ENCODE peak calls at places on chromosome 19, in four cellular contexts. X, E, L and B are unnamed samples.
A peak's percentile ranks its signal among the peaks of the same experiment; 100 is the strongest.

GRCh38 chr19:34274827-34275625 is 20.7 kb downstream of the GARRE1 start:
- DNase-seq in E (no peak), X (peak; percentile 96), L (peak; percentile 85), B (no peak)

GRCh38 chr19:14477417-14478112 is 2.4 kb upstream of the PTGER1 start:
- DNase-seq in L (no peak), E (no peak), X (no peak), B (no peak)

GRCh38 chr19:34173145-34173956 is 1.0 kb downstream of the LSM14A start:
- DNase-seq in L (peak; percentile 82), E (peak; percentile 69), X (peak; percentile 27), B (no peak)

GRCh38 chr19:7120499-7120898 is 51.0 kb downstream of the ZNF557 start:
- DNase-seq in L (no peak), E (no peak), X (no peak), B (no peak)

GRCh38 chr19:32269831-32270230 is 75.6 kb upstream of the ZNF507 start:
- DNase-seq in L (no peak), E (no peak), X (no peak), B (no peak)

GRCh38 chr19:15452111-15453047 is 2.6 kb upstream of the WIZ start:
- DNase-seq in X (peak; percentile 58), E (peak; percentile 86), L (peak; percentile 69), B (peak; percentile 98)

GRCh38 chr19:543912-544608 is at the start of gene GZMM:
- DNase-seq in E (no peak), L (no peak), X (no peak), B (peak; percentile 69)

GRCh38 chr19:53865918-53866696 is 1.6 kb upstream of the MYADM start:
- DNase-seq in X (peak; percentile 39), E (peak; percentile 92), L (peak; percentile 68), B (peak; percentile 46)

GRCh38 chr19:4067396-4068057 is 828 bp upstream of the ZBTB7A start:
- DNase-seq in E (no peak), X (no peak), L (no peak), B (peak; percentile 75)

GRCh38 chr19:40588110-40588854 is 11.6 kb downstream of the SHKBP1 start:
- DNase-seq in E (peak; percentile 85), X (no peak), L (no peak), B (no peak)

GRCh38 chr19:52993342-52994178 is 20.2 kb upstream of the ERVV-1 start:
- DNase-seq in E (peak; percentile 13), X (peak; percentile 66), L (no peak), B (peak; percentile 84)

GRCh38 chr19:4061178-4061682 is 5.5 kb downstream of the ZBTB7A start:
- DNase-seq in L (peak; percentile 65), E (peak; percentile 67), X (no peak), B (no peak)

GRCh38 chr19:40805258-40805868 is 6.4 kb downstream of the EGLN2 start:
- DNase-seq in L (no peak), X (no peak), E (no peak), B (no peak)

GRCh38 chr19:43755256-43755801 is 567 bp upstream of the SMG9 start:
- DNase-seq in E (peak; percentile 91), L (no peak), X (peak; percentile 61), B (peak; percentile 92)

DNA sequence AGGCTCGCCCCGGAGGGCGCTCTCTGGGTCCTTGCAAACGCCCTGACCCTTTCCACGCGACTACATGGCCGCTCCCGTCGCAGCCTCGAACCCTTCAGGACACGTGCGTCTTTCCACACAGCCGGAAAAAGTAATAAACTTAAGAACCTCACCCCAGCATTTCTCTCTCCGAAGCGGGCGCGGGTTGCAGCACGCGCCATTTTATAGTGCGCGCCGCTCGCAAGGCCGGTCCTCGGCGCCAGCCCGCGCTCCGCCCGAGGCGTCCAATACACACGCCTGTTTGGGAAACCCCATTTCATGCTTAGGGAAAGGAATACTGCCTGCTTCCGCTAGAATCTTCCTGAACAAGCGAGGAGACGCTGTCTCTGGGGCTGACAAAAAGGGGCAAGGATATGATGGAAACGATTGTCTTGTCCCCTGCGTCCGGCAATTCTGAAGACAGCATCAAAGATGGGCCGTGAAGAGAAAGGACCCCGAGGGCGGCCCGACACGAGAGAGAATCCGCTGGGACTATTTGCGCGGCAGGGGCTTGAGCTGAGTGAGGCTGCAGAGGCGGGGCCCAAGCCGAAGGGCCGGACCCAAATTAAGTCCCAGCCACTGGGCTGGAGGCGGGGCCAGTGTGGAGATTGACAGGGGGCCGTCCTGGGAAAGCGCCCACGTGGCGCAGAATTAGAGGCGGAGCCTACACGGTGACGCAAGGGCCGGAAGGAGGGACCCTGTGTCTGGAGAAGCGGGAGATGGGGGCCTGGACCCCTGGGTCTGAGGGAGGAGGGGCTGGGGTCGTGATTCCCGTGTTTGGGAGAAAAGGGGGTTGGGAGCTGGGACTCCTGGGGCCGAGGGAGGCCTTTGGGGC is 14.4 kb downstream of the ACP4 start:
- DNase-seq in E (peak; percentile 100), L (peak; percentile 96), X (peak; percentile 99), B (peak; percentile 95)
- TF ChIP-seq POLR2A in E (peak; percentile 97), L (peak; percentile 99), X (peak; percentile 99), B (peak; percentile 99)

GRCh38 chr19:2059422-2060201 is 8.6 kb upstream of the MKNK2 start:
- DNase-seq in E (peak; percentile 93), X (peak; percentile 61), L (peak; percentile 89), B (no peak)
- TF ChIP-seq BHLHE40 in E (no peak), X (no peak), L (no peak), B (peak; percentile 25)

GRCh38 chr19:56134655-56134922 is 6.5 kb upstream of the ZNF444 start:
- DNase-seq in X (no peak), E (no peak), L (no peak), B (no peak)

GRCh38 chr19:56136362-56136761 is 4.7 kb upstream of the ZNF444 start:
- DNase-seq in X (no peak), E (no peak), L (peak; percentile 56), B (no peak)

GRCh38 chr19:56132316-56132822 is 8.7 kb upstream of the ZNF444 start:
- DNase-seq in X (peak; percentile 66), L (peak; percentile 50), E (no peak), B (no peak)

GRCh38 chr19:56131651-56132050 is 9.4 kb upstream of the ZNF444 start:
- DNase-seq in E (no peak), L (no peak), X (no peak), B (no peak)

GRCh38 chr19:56133858-56134654 is 7.0 kb upstream of the ZNF444 start:
- DNase-seq in L (no peak), E (peak; percentile 32), X (peak; percentile 17), B (no peak)
- TF ChIP-seq MAZ in L (no peak), E (no peak), X (no peak), B (no peak)

DNA sequence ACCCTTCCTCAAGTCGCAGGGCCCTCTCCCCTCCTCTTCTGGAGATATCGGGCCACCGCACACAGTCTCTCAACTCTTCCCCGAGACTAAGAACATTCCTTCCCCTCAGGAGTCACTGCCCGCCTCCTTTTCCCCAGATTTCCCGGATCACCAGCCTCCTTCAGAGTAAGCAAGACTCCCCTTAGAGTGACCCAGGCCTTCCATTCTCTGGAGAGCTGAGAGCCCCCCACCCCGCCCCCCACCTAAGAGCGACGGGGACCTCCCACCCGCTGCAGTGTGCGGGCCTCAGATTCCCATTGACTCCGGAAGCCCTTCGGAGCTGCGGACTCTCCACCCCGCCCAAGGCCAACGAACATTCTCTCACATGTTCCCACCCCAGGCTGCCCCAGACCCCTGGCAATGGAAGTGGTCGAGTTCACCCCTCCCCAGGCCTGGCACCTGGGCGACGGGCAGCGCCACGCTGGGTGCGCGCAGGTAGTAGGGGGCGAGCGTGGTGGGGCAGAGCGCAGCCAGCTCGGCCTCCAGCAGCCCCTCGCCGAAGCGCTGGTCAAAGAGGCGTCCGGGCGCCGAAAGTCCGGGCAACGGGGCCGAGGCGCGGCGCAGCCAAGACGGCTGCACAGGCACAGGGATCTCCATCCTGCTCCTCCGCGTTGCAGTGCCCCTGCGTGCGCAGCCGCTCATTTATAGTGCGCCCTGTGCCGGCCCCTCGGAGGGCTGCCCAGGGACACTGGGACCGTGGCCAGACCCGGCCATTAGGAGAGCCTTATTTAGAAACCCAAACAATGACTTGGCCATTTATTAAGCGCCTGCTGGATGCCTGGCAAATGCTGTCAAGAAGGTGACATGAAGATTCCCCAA is at the start of gene HSPB6:
- DNase-seq in L (no peak), E (no peak), X (peak; percentile 72), B (no peak)
- TF ChIP-seq POLR2A in L (no peak), E (no peak), X (peak; percentile 87), B (no peak)

GRCh38 chr19:38078302-38078930 is 145.6 kb downstream of the DPF1 start:
- DNase-seq in X (no peak), L (no peak), E (no peak), B (no peak)

GRCh38 chr19:38081547-38082255 is 142.3 kb downstream of the DPF1 start:
- DNase-seq in X (no peak), E (no peak), L (no peak), B (no peak)

GRCh38 chr19:38076337-38076736 is 147.7 kb downstream of the DPF1 start:
- DNase-seq in E (no peak), L (no peak), X (no peak), B (no peak)

GRCh38 chr19:38082256-38083118 is 141.5 kb downstream of the DPF1 start:
- DNase-seq in L (no peak), E (no peak), X (no peak), B (no peak)

DNA sequence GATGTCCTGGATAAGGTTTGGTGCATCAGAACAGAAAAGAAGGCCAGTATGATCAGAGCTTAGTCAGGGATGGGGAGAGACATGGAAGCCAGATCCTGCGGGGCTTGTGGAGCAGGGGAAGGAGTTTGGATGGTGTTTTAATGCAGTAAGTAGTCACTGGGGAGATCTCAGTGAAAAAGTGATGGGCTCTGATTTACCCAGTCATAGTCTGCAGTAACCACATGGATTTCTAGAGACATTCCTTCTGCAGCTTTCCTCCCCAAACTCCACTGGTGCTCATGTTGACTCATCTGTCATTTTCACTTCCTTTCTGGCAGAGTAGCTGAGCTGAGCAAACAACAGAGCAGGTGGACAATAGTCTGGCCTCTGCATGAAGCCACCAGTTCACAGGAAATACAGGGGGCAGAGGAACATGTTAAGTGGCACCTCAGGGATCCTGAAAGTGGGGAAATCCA is 144.1 kb downstream of the DPF1 start:
- DNase-seq in X (peak; percentile 95), E (peak; percentile 78), L (peak; percentile 68), B (no peak)
- TF ChIP-seq BHLHE40 in X (no peak), E (no peak), L (no peak), B (no peak)

GRCh38 chr19:18001837-18002345 is 6.1 kb upstream of the ARRDC2 start:
- DNase-seq in L (no peak), X (no peak), E (no peak), B (no peak)

GRCh38 chr19:18002347-18002850 is 5.6 kb upstream of the ARRDC2 start:
- DNase-seq in E (no peak), X (no peak), L (no peak), B (no peak)

GRCh38 chr19:17999685-18000479 is 8.1 kb upstream of the ARRDC2 start:
- DNase-seq in L (no peak), E (no peak), X (no peak), B (peak; percentile 95)

GRCh38 chr19:18000480-18000980 is 7.4 kb upstream of the ARRDC2 start:
- DNase-seq in E (no peak), X (no peak), L (no peak), B (no peak)

GRCh38 chr19:18000981-18001836 is 6.8 kb upstream of the ARRDC2 start:
- DNase-seq in E (peak; percentile 94), X (peak; percentile 73), L (peak; percentile 70), B (peak; percentile 83)
- TF ChIP-seq MAZ in E (peak; percentile 31), X (no peak), L (no peak), B (peak; percentile 90)

GRCh38 chr19:22605275-22606211 is 28.6 kb upstream of the ZNF492 start:
- DNase-seq in E (no peak), L (no peak), X (no peak), B (no peak)

GRCh38 chr19:22606212-22606553 is 27.9 kb upstream of the ZNF492 start:
- DNase-seq in E (no peak), X (no peak), L (no peak), B (no peak)

GRCh38 chr19:22608441-22608840 is 25.7 kb upstream of the ZNF492 start:
- DNase-seq in E (no peak), X (no peak), L (no peak), B (no peak)

GRCh38 chr19:22607653-22608430 is 26.3 kb upstream of the ZNF492 start:
- DNase-seq in X (no peak), L (no peak), E (no peak), B (no peak)

GRCh38 chr19:22606954-22607652 is 27.0 kb upstream of the ZNF492 start:
- DNase-seq in E (no peak), X (no peak), L (no peak), B (no peak)
- TF ChIP-seq POLR2A in E (no peak), X (no peak), L (no peak), B (no peak)